ENCODE peak calls at places on chromosomes 16 and 17, in eight cellular contexts. C, L, S, X, T, M, Z and F are unnamed samples.

GRCh38 chr16:13594798-13595197 is 325.2 kb upstream of the ERCC4 start:
- DNase-seq in M (no peak), X (no peak), Z (no peak), C (no peak), S (no peak), T (no peak), L (peak; percentile 63), F (no peak)

GRCh38 chr16:56190903-56191806 is at the start of gene GNAO1:
- DNase-seq in C (peak; percentile 54), L (peak; percentile 88), S (peak; percentile 64), M (peak; percentile 76), T (no peak), Z (peak; percentile 56), X (peak; percentile 94), F (peak; percentile 12)

GRCh38 chr17:20983359-20983637 is 59.5 kb downstream of the USP22 start:
- DNase-seq in T (no peak), S (no peak), X (no peak), L (no peak), C (no peak), Z (no peak), M (no peak), F (no peak)

GRCh38 chr16:25633549-25633948 is 58.2 kb upstream of the HS3ST4 start:
- DNase-seq in X (no peak), T (no peak), L (peak; percentile 69), Z (no peak), C (no peak), S (peak; percentile 6), M (no peak), F (no peak)

GRCh38 chr17:9230861-9231260 is 209.6 kb downstream of the NTN1 start:
- DNase-seq in X (peak; percentile 55), M (no peak), L (no peak), C (no peak), T (no peak), Z (no peak), S (no peak), F (no peak)

GRCh38 chr17:74820037-74820436 is 39.6 kb downstream of the GRIN2C start:
- DNase-seq in C (no peak), T (no peak), M (no peak), L (no peak), Z (no peak), S (no peak), X (no peak), F (no peak)

GRCh38 chr16:82882249-82882648 is 255.5 kb downstream of the CDH13 start:
- DNase-seq in L (no peak), T (no peak), X (no peak), M (no peak), C (no peak), S (no peak), Z (no peak), F (no peak)

GRCh38 chr17:40551091-40551873 is 14.0 kb downstream of the CCR7 start:
- DNase-seq in S (no peak), X (no peak), M (peak; percentile 80), L (peak; percentile 36), Z (peak; percentile 98), C (peak; percentile 12), T (peak; percentile 95), F (no peak)

GRCh38 chr17:42459983-42460300 is 1.3 kb downstream of the ATP6V0A1 start:
- DNase-seq in L (no peak), C (no peak), T (peak; percentile 46), Z (peak; percentile 71), X (no peak), M (no peak), S (peak; percentile 41), F (no peak)

GRCh38 chr17:36095992-36096391 is 6.0 kb upstream of the CCL3 start:
- DNase-seq in S (no peak), T (no peak), L (no peak), Z (no peak), M (no peak), C (no peak), X (no peak), F (no peak)

GRCh38 chr17:41478240-41478639 is 2.7 kb downstream of the KRT35 start:
- DNase-seq in T (no peak), M (no peak), L (no peak), X (no peak), Z (no peak), C (no peak), S (no peak), F (no peak)

GRCh38 chr16:80985611-80986010 is 21.1 kb downstream of the CMC2 start:
- DNase-seq in S (no peak), L (no peak), M (no peak), C (no peak), Z (no peak), X (no peak), T (no peak), F (no peak)

GRCh38 chr17:4786516-4786915 is 352 bp upstream of the VMO1 start:
- DNase-seq in X (peak; percentile 24), L (no peak), S (no peak), C (no peak), M (no peak), T (no peak), Z (no peak), F (no peak)

GRCh38 chr17:30372755-30373154 is 6.0 kb upstream of the CPD start:
- DNase-seq in L (no peak), Z (peak; percentile 48), X (no peak), C (no peak), T (peak; percentile 51), S (peak; percentile 75), M (no peak), F (peak; percentile 60)

GRCh38 chr16:29699324-29700219 is 20.6 kb downstream of the QPRT start:
- DNase-seq in X (no peak), L (peak; percentile 54), Z (no peak), C (no peak), T (no peak), M (peak; percentile 42), S (no peak), F (no peak)

GRCh38 chr16:51526622-51527021 is 375.6 kb upstream of the SALL1 start:
- DNase-seq in Z (no peak), T (no peak), X (no peak), L (no peak), M (no peak), C (no peak), S (no peak), F (no peak)

GRCh38 chr17:82328141-82328993 is 5.2 kb downstream of the SECTM1 start:
- DNase-seq in T (no peak), C (no peak), X (no peak), M (peak; percentile 60), L (peak; percentile 79), S (no peak), Z (no peak), F (no peak)

GRCh38 chr16:87507351-87508069 is 14.7 kb upstream of the ZCCHC14 start:
- DNase-seq in M (peak; percentile 59), C (no peak), S (no peak), T (no peak), X (no peak), Z (no peak), L (no peak), F (no peak)

GRCh38 chr17:50511058-50511457 is 2.8 kb downstream of the MYCBPAP start:
- DNase-seq in C (no peak), S (no peak), X (no peak), Z (no peak), M (no peak), L (peak; percentile 45), T (peak; percentile 6), F (peak; percentile 47)

GRCh38 chr16:13638218-13638617 is 281.7 kb upstream of the ERCC4 start:
- DNase-seq in T (no peak), S (no peak), L (no peak), Z (no peak), M (no peak), C (no peak), X (no peak), F (no peak)

GRCh38 chr17:31830971-31831755 is 27.9 kb downstream of the COPRS start:
- DNase-seq in L (no peak), S (no peak), Z (peak; percentile 50), X (no peak), T (no peak), M (no peak), C (no peak), F (no peak)

GRCh38 chr17:4808378-4808767 is 1.4 kb downstream of the PLD2 start:
- DNase-seq in C (no peak), T (no peak), S (no peak), L (no peak), Z (no peak), X (peak; percentile 83), M (peak; percentile 71), F (no peak)

GRCh38 chr16:20726661-20727060 is 15.0 kb downstream of the THUMPD1 start:
- DNase-seq in M (no peak), Z (no peak), L (no peak), C (no peak), S (no peak), X (no peak), T (no peak), F (no peak)

GRCh38 chr17:1485311-1485747 is 7.2 kb downstream of the MYO1C start:
- DNase-seq in T (no peak), Z (no peak), L (peak; percentile 93), M (peak; percentile 79), C (no peak), S (no peak), X (no peak), F (no peak)

GRCh38 chr17:27974045-27974436 is 68.4 kb upstream of the NLK start:
- DNase-seq in T (no peak), X (no peak), Z (no peak), S (no peak), M (no peak), C (no peak), L (no peak), F (no peak)

GRCh38 chr17:69581061-69581955 is 166.8 kb downstream of the MAP2K6 start:
- DNase-seq in X (no peak), M (no peak), L (no peak), Z (peak; percentile 46), C (no peak), T (no peak), S (no peak), F (no peak)

GRCh38 chr17:78925234-78925633 is at the start of gene TIMP2:
- DNase-seq in T (peak; percentile 78), C (peak; percentile 83), Z (peak; percentile 76), M (peak; percentile 94), S (peak; percentile 73), X (peak; percentile 95), L (peak; percentile 97), F (no peak)

GRCh38 chr17:20282526-20283308 is 184.6 kb downstream of the LGALS9B start:
- DNase-seq in L (no peak), M (no peak), C (no peak), S (no peak), Z (no peak), X (no peak), T (no peak), F (no peak)

GRCh38 chr17:14143678-14144077 is 74.4 kb downstream of the COX10 start:
- DNase-seq in T (no peak), L (no peak), Z (peak; percentile 30), S (no peak), C (no peak), X (no peak), M (no peak), F (no peak)

GRCh38 chr16:11692651-11693050 is 24.4 kb downstream of the SNN start:
- DNase-seq in Z (no peak), X (no peak), S (no peak), C (no peak), L (no peak), M (no peak), T (no peak), F (no peak)

GRCh38 chr17:82399030-82399429 is 19.1 kb upstream of the HEXD start:
- DNase-seq in Z (peak; percentile 55), M (no peak), L (no peak), C (no peak), S (no peak), T (peak; percentile 52), X (peak; percentile 94), F (no peak)

GRCh38 chr16:81385031-81385756 is 59.4 kb upstream of the CMIP start:
- DNase-seq in C (no peak), Z (no peak), X (no peak), T (no peak), L (no peak), M (no peak), S (no peak), F (no peak)

GRCh38 chr17:48555183-48555615 is 10.3 kb upstream of the HOXB2 start:
- DNase-seq in Z (peak; percentile 99), C (no peak), X (no peak), M (no peak), L (peak; percentile 69), S (peak; percentile 54), T (no peak), F (no peak)

GRCh38 chr17:65243838-65244237 is 106.7 kb downstream of the RGS9 start:
- DNase-seq in C (no peak), T (peak; percentile 41), M (no peak), L (peak; percentile 79), Z (peak; percentile 72), X (no peak), S (peak; percentile 32), F (no peak)